ENCODE peak calls at places on chromosome 15, in four cellular contexts. N is mesendoderm, R is HTR-8/SVneo, Z is endothelial cell. L is an unnamed sample.

GRCh38 chr15:70528816-70529215 is 234.5 kb downstream of the UACA start:
- DNase-seq in N (no peak), R (no peak), Z (no peak), L (no peak)

GRCh38 chr15:99450896-99451358 is 114.9 kb upstream of the MEF2A start:
- DNase-seq in N (no peak), R (no peak), Z (no peak), L (no peak)

GRCh38 chr15:51864408-51865056 is 35.1 kb downstream of the TMOD3 start:
- DNase-seq in N (no peak), R (peak), Z (no peak), L (no peak)

GRCh38 chr15:96693990-96694517 is 363.6 kb downstream of the NR2F2 start:
- DNase-seq in N (no peak), R (peak), Z (no peak), L (no peak)

GRCh38 chr15:100994597-100995446 is 75.7 kb downstream of the LRRK1 start:
- DNase-seq in N (no peak), R (no peak), Z (no peak), L (no peak)

GRCh38 chr15:100330221-100330620 is 11.6 kb downstream of the ADAMTS17 start:
- DNase-seq in N (no peak), R (no peak), Z (no peak), L (no peak)

GRCh38 chr15:69573815-69574472 is 121.3 kb downstream of the RPLP1 start:
- DNase-seq in N (no peak), R (no peak), Z (no peak), L (no peak)

GRCh38 chr15:75995611-75996010 is 16.6 kb downstream of the NRG4 start:
- DNase-seq in N (no peak), R (no peak), Z (no peak), L (no peak)

GRCh38 chr15:90412356-90413194 is 24.5 kb downstream of the IQGAP1 start:
- DNase-seq in N (peak), R (no peak), Z (no peak), L (no peak)

GRCh38 chr15:69265347-69265955 is 33.3 kb upstream of the PAQR5 start:
- DNase-seq in N (peak), R (peak), Z (no peak), L (no peak)

GRCh38 chr15:83178869-83179325 is 28.7 kb downstream of the HDGFL3 start:
- DNase-seq in N (peak), R (no peak), Z (no peak), L (no peak)

GRCh38 chr15:92625297-92625980 is 30.1 kb downstream of the FAM174B start:
- DNase-seq in N (no peak), R (no peak), Z (no peak), L (no peak)

GRCh38 chr15:39426552-39427532 is 154.0 kb upstream of the THBS1 start:
- DNase-seq in N (no peak), R (no peak), Z (no peak), L (no peak)

GRCh38 chr15:61764141-61764540 is 296.1 kb downstream of the VPS13C start:
- DNase-seq in N (no peak), R (no peak), Z (no peak), L (no peak)

GRCh38 chr15:40445411-40446055 is 4.8 kb downstream of the BAHD1 start:
- DNase-seq in N (no peak), R (no peak), Z (no peak), L (no peak)

GRCh38 chr15:98649996-98650870 is 1.9 kb downstream of the IGF1R start:
- DNase-seq in N (peak), R (no peak), Z (peak), L (peak)

GRCh38 chr15:41429003-41429890 is 12.4 kb downstream of the RTF1 start:
- DNase-seq in N (no peak), R (no peak), Z (no peak), L (no peak)

GRCh38 chr15:101615986-101616848 is 36.0 kb downstream of the TM2D3 start:
- DNase-seq in N (peak), R (no peak), Z (no peak), L (peak)

GRCh38 chr15:55555089-55555488 is 33.1 kb downstream of the PYGO1 start:
- DNase-seq in N (peak), R (no peak), Z (no peak), L (no peak)

GRCh38 chr15:59298255-59298856 is 74.3 kb downstream of the MYO1E start:
- DNase-seq in N (peak), R (no peak), Z (no peak), L (no peak)

GRCh38 chr15:67584157-67584556 is 41.7 kb downstream of the MAP2K5 start:
- DNase-seq in N (no peak), R (no peak), Z (no peak), L (no peak)

GRCh38 chr15:38195191-38195901 is 57.3 kb upstream of the SPRED1 start:
- DNase-seq in N (no peak), R (no peak), Z (no peak), L (no peak)

GRCh38 chr15:60370804-60371700 is 26.7 kb downstream of the ANXA2 start:
- DNase-seq in N (no peak), R (peak), Z (no peak), L (no peak)

GRCh38 chr15:66401130-66402021 is 14.7 kb downstream of the MAP2K1 start:
- DNase-seq in N (peak), R (no peak), Z (no peak), L (no peak)

GRCh38 chr15:27842526-27842925 is 256.6 kb downstream of the OCA2 start:
- DNase-seq in N (no peak), R (no peak), Z (no peak), L (no peak)

GRCh38 chr15:39593071-39594055 is 12.5 kb downstream of the THBS1 start:
- DNase-seq in N (no peak), R (no peak), Z (no peak), L (no peak)

GRCh38 chr15:41048397-41048796 is 67.7 kb downstream of the INO80 start:
- DNase-seq in N (no peak), R (no peak), Z (no peak), L (no peak)

GRCh38 chr15:99057020-99057419 is 47.9 kb upstream of the SYNM start:
- DNase-seq in N (peak), R (no peak), Z (no peak), L (no peak)

GRCh38 chr15:40270246-40270995 is 12.4 kb downstream of the ANKRD63 start:
- DNase-seq in N (no peak), R (no peak), Z (no peak), L (no peak)

GRCh38 chr15:85865070-85865684 is 70.5 kb upstream of the KLHL25 start:
- DNase-seq in N (peak), R (peak), Z (peak), L (peak)

GRCh38 chr15:67853454-67853853 is 13.6 kb upstream of the RNU6-1 start:
- DNase-seq in N (no peak), R (no peak), Z (no peak), L (no peak)

GRCh38 chr15:34049096-34049495 is 10.1 kb upstream of the AVEN start:
- DNase-seq in N (peak), R (no peak), Z (no peak), L (no peak)

GRCh38 chr15:60275624-60276023 is 122.2 kb downstream of the ANXA2 start:
- DNase-seq in N (peak), R (no peak), Z (no peak), L (no peak)

GRCh38 chr15:80090879-80091503 is 31.5 kb downstream of the ZFAND6 start:
- DNase-seq in N (no peak), R (no peak), Z (no peak), L (no peak)

GRCh38 chr15:78398076-78398825 is 39.8 kb upstream of the IREB2 start:
- DNase-seq in N (no peak), R (no peak), Z (no peak), L (no peak)

GRCh38 chr15:95129589-95129988 is 898.2 kb downstream of the MCTP2 start:
- DNase-seq in N (no peak), R (no peak), Z (no peak), L (no peak)

GRCh38 chr15:65868546-65869126 is 655 bp upstream of the RAB11A start:
- DNase-seq in N (no peak), R (no peak), Z (no peak), L (no peak)

L was measured in nephron progenitor cell.